ENCODE peak calls at places on chromosomes 1 and 21, in eight cellular contexts. D is body of pancreas, Q is cardiac muscle cell, U is WTC11, J is fibroblast of lung, V is epithelial cell of esophagus, X is psoas muscle, L is activated B cell treated with CpG ODN at 0.5 μM for 24 hours. S is an unnamed sample.

GRCh38 chr1:38839363-38839762 is 20.2 kb downstream of the RRAGC start:
- DNase-seq in Q (no peak), X (no peak), U (no peak), L (no peak), V (no peak), J (no peak), D (no peak), S (no peak)

GRCh38 chr1:171221665-171222591 is 26.4 kb upstream of the FMO1 start:
- DNase-seq in V (peak), J (peak), Q (peak), L (no peak), D (no peak), U (no peak), X (no peak), S (no peak)

GRCh38 chr1:27366113-27366410 is 699 bp downstream of the MAP3K6 start:
- DNase-seq in U (peak), Q (peak), D (peak), V (peak), X (peak), J (peak), L (peak), S (peak)

GRCh38 chr1:159877695-159878444 is 15.4 kb upstream of the VSIG8 start:
- DNase-seq in D (peak), X (no peak), U (no peak), J (no peak), Q (no peak), L (no peak), V (peak), S (no peak)

GRCh38 chr1:162326559-162326958 is 50.1 kb downstream of the SPATA46 start:
- DNase-seq in D (no peak), V (no peak), Q (no peak), U (no peak), J (no peak), L (no peak), X (no peak), S (no peak)

GRCh38 chr1:225851810-225852209 is 30.4 kb downstream of the TMEM63A start:
- DNase-seq in U (no peak), L (no peak), Q (no peak), V (no peak), X (no peak), D (no peak), J (no peak), S (no peak)

GRCh38 chr1:54814148-54814498 is 13.0 kb upstream of the TTC22 start:
- DNase-seq in L (no peak), U (no peak), X (no peak), D (no peak), J (no peak), Q (no peak), V (no peak), S (no peak)

GRCh38 chr1:21175670-21176581 is 771 bp downstream of the EIF4G3 start:
- DNase-seq in L (peak), Q (peak), U (peak), X (peak), J (no peak), D (peak), V (no peak), S (peak)

GRCh38 chr1:113244134-113244820 is 146.0 kb upstream of the MAGI3 start:
- DNase-seq in Q (no peak), U (no peak), L (no peak), J (no peak), V (no peak), X (no peak), D (no peak), S (no peak)

GRCh38 chr1:179241716-179242115 is 12.2 kb upstream of the ABL2 start:
- DNase-seq in V (no peak), J (no peak), X (no peak), Q (no peak), L (no peak), D (no peak), U (no peak), S (no peak)

GRCh38 chr1:175314300-175314699 is 121.7 kb upstream of the KIAA0040 start:
- DNase-seq in L (no peak), U (no peak), D (no peak), J (no peak), V (peak), Q (no peak), X (no peak), S (no peak)

GRCh38 chr21:42468511-42469131 is 27.4 kb downstream of the RSPH1 start:
- DNase-seq in D (peak), X (no peak), J (peak), Q (no peak), U (no peak), V (no peak), L (no peak), S (no peak)

GRCh38 chr1:156488566-156489165 is 11.9 kb downstream of the MEF2D start:
- DNase-seq in V (no peak), L (no peak), U (no peak), X (no peak), Q (no peak), J (no peak), D (no peak), S (no peak)

GRCh38 chr21:32383812-32384211 is 9.0 kb downstream of the URB1 start:
- DNase-seq in X (no peak), U (no peak), L (no peak), V (peak), D (no peak), J (no peak), Q (no peak), S (no peak)

GRCh38 chr1:47785561-47786271 is 211.5 kb downstream of the TRABD2B start:
- DNase-seq in J (no peak), U (peak), V (peak), D (no peak), Q (peak), X (peak), L (no peak), S (no peak)

GRCh38 chr1:151995774-151996173 is 2.1 kb upstream of the S100A10 start:
- DNase-seq in J (no peak), V (peak), U (no peak), L (no peak), X (no peak), D (no peak), Q (no peak), S (no peak)

GRCh38 chr1:25774921-25775774 is 24.8 kb upstream of the SELENON start:
- DNase-seq in J (no peak), V (no peak), L (no peak), U (no peak), X (no peak), D (no peak), Q (no peak), S (peak)

GRCh38 chr1:31335007-31335406 is 37.9 kb downstream of the FABP3 start:
- DNase-seq in L (no peak), Q (peak), U (no peak), J (peak), D (no peak), X (no peak), V (peak), S (no peak)

GRCh38 chr21:44724926-44725325 is 13.6 kb upstream of the TSPEAR start:
- DNase-seq in U (no peak), Q (no peak), D (no peak), X (no peak), L (no peak), J (no peak), V (no peak), S (no peak)

GRCh38 chr1:116382857-116383256 is 9.8 kb downstream of the ATP1A1 start:
- DNase-seq in U (no peak), X (no peak), Q (peak), L (no peak), V (no peak), D (no peak), J (peak), S (no peak)

GRCh38 chr1:165857046-165857801 is 29.8 kb downstream of the UCK2 start:
- DNase-seq in L (no peak), U (no peak), X (peak), V (peak), Q (no peak), D (no peak), J (peak), S (no peak)

GRCh38 chr1:172699695-172700094 is 40.8 kb downstream of the FASLG start:
- DNase-seq in V (no peak), U (no peak), Q (no peak), D (no peak), X (no peak), L (no peak), J (peak), S (no peak)

GRCh38 chr1:1058921-1059493 is 15.1 kb downstream of the RNF223 start:
- DNase-seq in Q (peak), J (peak), U (no peak), L (no peak), V (peak), X (no peak), D (peak), S (peak)

GRCh38 chr1:40782371-40782956 is 1.1 kb upstream of the KCNQ4 start:
- DNase-seq in L (no peak), X (peak), U (peak), V (no peak), Q (no peak), J (no peak), D (no peak), S (no peak)
- TF ChIP-seq CTCF in L (no peak), X (no peak), U (no peak), V (no peak), Q (no peak), J (peak), D (no peak), S (no peak)

DNA sequence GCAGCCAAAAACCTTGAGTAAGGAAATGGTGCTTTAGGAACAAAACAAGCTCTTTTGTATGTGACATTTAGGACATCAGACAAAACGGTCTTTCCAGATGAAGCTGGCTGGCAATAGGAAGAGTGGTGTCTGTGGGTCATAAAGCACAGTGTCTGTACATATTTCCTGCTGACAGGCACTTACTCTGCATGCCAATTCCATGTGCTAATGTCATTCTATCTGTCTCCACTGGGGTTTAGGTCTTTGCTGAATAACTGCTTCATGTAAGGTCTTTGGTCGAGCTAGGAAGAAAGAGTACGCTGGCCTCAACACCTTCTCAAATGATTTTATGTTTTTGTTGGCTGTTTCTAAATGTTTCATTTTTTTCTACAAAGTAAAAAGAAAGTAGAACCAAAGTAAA is 163.5 kb downstream of the BRINP2 start:
- DNase-seq in Q (no peak), V (peak), J (peak), U (no peak), X (no peak), L (no peak), D (no peak), S (no peak)
- TF ChIP-seq CTCF in Q (no peak), V (peak), J (no peak), U (no peak), X (peak), L (no peak), D (no peak), S (no peak)

GRCh38 chr1:100359139-100359538 is 6.8 kb downstream of the CDC14A start:
- DNase-seq in V (no peak), L (no peak), U (no peak), X (no peak), Q (no peak), J (no peak), D (no peak), S (no peak)

GRCh38 chr1:100360790-100361232 is 8.5 kb downstream of the CDC14A start:
- DNase-seq in D (no peak), X (no peak), U (no peak), V (no peak), J (peak), Q (peak), L (no peak), S (no peak)

GRCh38 chr1:100361249-100362089 is 9.2 kb downstream of the CDC14A start:
- DNase-seq in V (peak), X (no peak), Q (no peak), U (no peak), L (no peak), J (no peak), D (no peak), S (no peak)

GRCh38 chr1:100354971-100355394 is 2.7 kb downstream of the CDC14A start:
- DNase-seq in Q (peak), D (peak), U (no peak), V (peak), J (peak), X (no peak), L (no peak), S (peak)

DNA sequence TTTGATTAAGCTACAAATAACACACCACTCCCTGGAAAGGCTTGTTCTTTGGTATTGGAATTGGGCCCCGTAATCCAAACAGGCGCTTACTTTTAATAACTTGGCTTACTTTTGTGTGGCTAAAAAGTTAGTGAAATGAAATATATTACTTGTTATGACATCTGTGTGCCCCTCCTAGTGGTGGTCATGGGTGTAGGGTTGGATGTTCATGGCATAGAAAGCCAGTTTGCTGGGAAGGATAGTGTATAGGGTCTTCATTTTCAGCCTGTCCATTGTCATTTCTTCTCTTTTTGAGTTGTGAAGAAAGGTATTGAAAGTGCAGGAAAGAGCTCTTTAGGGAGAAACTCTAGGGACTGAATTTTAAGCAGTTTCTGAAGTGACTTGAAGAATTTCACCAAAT is 5.9 kb downstream of the CDC14A start:
- DNase-seq in D (no peak), V (no peak), X (no peak), J (no peak), L (no peak), U (no peak), Q (peak), S (no peak)
- TF ChIP-seq CTCF in D (no peak), V (no peak), X (no peak), J (peak), L (no peak), U (no peak), Q (peak), S (peak)

GRCh38 chr1:239816090-239816812 is 275.4 kb upstream of the FMN2 start:
- DNase-seq in J (peak), L (no peak), V (peak), Q (peak), X (no peak), U (peak), D (peak), S (no peak)

GRCh38 chr1:239815074-239815473 is 276.6 kb upstream of the FMN2 start:
- DNase-seq in D (no peak), J (no peak), L (no peak), U (no peak), X (no peak), Q (no peak), V (no peak), S (no peak)

GRCh38 chr1:239811211-239811902 is 280.3 kb upstream of the FMN2 start:
- DNase-seq in D (no peak), U (peak), V (no peak), L (no peak), Q (no peak), X (no peak), J (peak), S (no peak)

GRCh38 chr1:239812580-239812979 is 279.1 kb upstream of the FMN2 start:
- DNase-seq in D (no peak), V (no peak), L (no peak), Q (no peak), U (no peak), X (no peak), J (no peak), S (no peak)

DNA sequence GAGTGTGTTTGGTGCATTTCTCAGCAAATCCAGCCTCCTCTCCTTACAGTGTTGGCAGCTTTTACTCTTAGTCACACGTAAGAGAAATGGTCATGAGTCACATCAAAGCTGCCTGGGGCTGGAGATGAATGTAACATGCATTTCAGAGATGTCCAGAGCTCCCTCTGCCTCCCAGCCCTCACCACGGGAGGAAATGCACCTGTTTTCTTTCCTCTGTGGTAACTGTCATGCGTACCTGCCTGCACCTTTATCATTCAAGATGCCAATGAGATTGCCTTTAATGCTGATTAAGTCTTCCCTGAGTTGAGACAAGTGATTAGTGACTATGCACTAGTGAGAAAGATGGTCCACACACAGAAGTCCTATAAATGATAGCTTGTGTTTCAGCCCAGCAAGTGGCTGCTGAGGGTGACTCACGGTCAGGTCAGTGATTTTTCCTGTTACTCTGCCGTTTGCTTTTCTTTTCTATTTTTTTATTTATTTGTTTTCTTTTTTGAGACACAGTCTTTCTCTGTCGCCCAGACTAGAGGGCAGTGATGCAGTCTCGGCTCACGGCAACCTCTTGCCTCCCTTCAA is 277.3 kb upstream of the FMN2 start:
- DNase-seq in L (no peak), X (no peak), D (no peak), U (peak), V (peak), Q (peak), J (peak), S (no peak)
- TF ChIP-seq CTCF in L (no peak), X (no peak), D (no peak), U (no peak), V (peak), Q (no peak), J (no peak), S (no peak)

GRCh38 chr1:90614872-90615271 is 102.2 kb downstream of the BARHL2 start:
- DNase-seq in Q (no peak), L (no peak), X (no peak), J (no peak), U (no peak), D (no peak), V (no peak), S (no peak)
- TF ChIP-seq CTCF in Q (peak), L (no peak), X (peak), J (no peak), U (peak), D (no peak), V (peak), S (no peak)

S was measured in CD8-positive, alpha-beta T cell.